ENCODE peak calls at places on chromosomes 4 and X, in seven cellular contexts. One of them, this sample, is unnamed.

GRCh38 chr4:6723851-6724250 is 7.9 kb downstream of the BLOC1S4 start:
- DNase-seq in thoracic aorta: no peak
- DNase-seq in activated CD8-positive, alpha-beta memory T cell treated with anti-CD3 and anti-CD28 coated beads for 48 hours: no peak
- DNase-seq in HFF-Myc: no peak
- DNase-seq in hypothalamus: no peak
- DNase-seq in adipocyte: no peak
- DNase-seq in G401: no peak
- DNase-seq in this sample: no peak

GRCh38 chr4:120299631-120300030 is 233.0 kb upstream of the MAD2L1 start:
- DNase-seq in HFF-Myc: no peak
- DNase-seq in G401: no peak
- DNase-seq in hypothalamus: no peak
- DNase-seq in activated CD8-positive, alpha-beta memory T cell treated with anti-CD3 and anti-CD28 coated beads for 48 hours: no peak
- DNase-seq in adipocyte: no peak
- DNase-seq in thoracic aorta: no peak
- DNase-seq in this sample: no peak

GRCh38 chrX:149513713-149514427 is 8.8 kb upstream of the IDS start:
- DNase-seq in thoracic aorta: no peak
- DNase-seq in G401: no peak
- DNase-seq in hypothalamus: no peak
- DNase-seq in HFF-Myc: no peak
- DNase-seq in adipocyte: no peak
- DNase-seq in activated CD8-positive, alpha-beta memory T cell treated with anti-CD3 and anti-CD28 coated beads for 48 hours: no peak
- DNase-seq in this sample: no peak

GRCh38 chrX:103063191-103063845 is 653 bp downstream of the BEX1 start:
- DNase-seq in G401: peak
- DNase-seq in HFF-Myc: peak
- DNase-seq in hypothalamus: no peak
- DNase-seq in adipocyte: peak
- DNase-seq in activated CD8-positive, alpha-beta memory T cell treated with anti-CD3 and anti-CD28 coated beads for 48 hours: no peak
- DNase-seq in thoracic aorta: no peak
- DNase-seq in this sample: peak

GRCh38 chr4:55030606-55031005 is 94.8 kb downstream of the KDR start:
- DNase-seq in thoracic aorta: no peak
- DNase-seq in activated CD8-positive, alpha-beta memory T cell treated with anti-CD3 and anti-CD28 coated beads for 48 hours: no peak
- DNase-seq in HFF-Myc: no peak
- DNase-seq in hypothalamus: no peak
- DNase-seq in G401: no peak
- DNase-seq in adipocyte: no peak
- DNase-seq in this sample: no peak

GRCh38 chr4:186151499-186151898 is 39.9 kb upstream of the CYP4V2 start:
- DNase-seq in G401: no peak
- DNase-seq in hypothalamus: no peak
- DNase-seq in adipocyte: no peak
- DNase-seq in thoracic aorta: no peak
- DNase-seq in activated CD8-positive, alpha-beta memory T cell treated with anti-CD3 and anti-CD28 coated beads for 48 hours: no peak
- DNase-seq in HFF-Myc: no peak
- DNase-seq in this sample: no peak

GRCh38 chr4:156255205-156255604 is 301.5 kb upstream of the CTSO start:
- DNase-seq in thoracic aorta: no peak
- DNase-seq in adipocyte: no peak
- DNase-seq in G401: no peak
- DNase-seq in hypothalamus: no peak
- DNase-seq in HFF-Myc: no peak
- DNase-seq in activated CD8-positive, alpha-beta memory T cell treated with anti-CD3 and anti-CD28 coated beads for 48 hours: no peak
- DNase-seq in this sample: no peak

GRCh38 chrX:132488819-132489255 is at the start of gene MBNL3:
- DNase-seq in G401: peak
- DNase-seq in hypothalamus: peak
- DNase-seq in activated CD8-positive, alpha-beta memory T cell treated with anti-CD3 and anti-CD28 coated beads for 48 hours: peak
- DNase-seq in adipocyte: peak
- DNase-seq in HFF-Myc: no peak
- DNase-seq in thoracic aorta: no peak
- DNase-seq in this sample: peak

GRCh38 chr4:178240891-178241290 is 798.7 kb upstream of the AGA start:
- DNase-seq in adipocyte: no peak
- DNase-seq in thoracic aorta: no peak
- DNase-seq in HFF-Myc: no peak
- DNase-seq in hypothalamus: no peak
- DNase-seq in activated CD8-positive, alpha-beta memory T cell treated with anti-CD3 and anti-CD28 coated beads for 48 hours: no peak
- DNase-seq in G401: no peak
- DNase-seq in this sample: no peak

GRCh38 chrX:118423558-118423957 is 72.1 kb upstream of the DOCK11 start:
- DNase-seq in adipocyte: no peak
- DNase-seq in hypothalamus: no peak
- DNase-seq in HFF-Myc: no peak
- DNase-seq in G401: no peak
- DNase-seq in thoracic aorta: no peak
- DNase-seq in activated CD8-positive, alpha-beta memory T cell treated with anti-CD3 and anti-CD28 coated beads for 48 hours: no peak
- DNase-seq in this sample: no peak

GRCh38 chr4:165839615-165840333 is 33.3 kb upstream of the TLL1 start:
- DNase-seq in hypothalamus: no peak
- DNase-seq in thoracic aorta: no peak
- DNase-seq in adipocyte: no peak
- DNase-seq in G401: no peak
- DNase-seq in HFF-Myc: no peak
- DNase-seq in activated CD8-positive, alpha-beta memory T cell treated with anti-CD3 and anti-CD28 coated beads for 48 hours: no peak
- DNase-seq in this sample: no peak

GRCh38 chr4:1497189-1497801 is 91.1 kb upstream of the NKX1-1 start:
- DNase-seq in activated CD8-positive, alpha-beta memory T cell treated with anti-CD3 and anti-CD28 coated beads for 48 hours: no peak
- DNase-seq in adipocyte: no peak
- DNase-seq in hypothalamus: no peak
- DNase-seq in thoracic aorta: no peak
- DNase-seq in G401: no peak
- DNase-seq in HFF-Myc: no peak
- DNase-seq in this sample: no peak

GRCh38 chr4:56755901-56756300 is 65.6 kb downstream of the SPINK2 start:
- DNase-seq in activated CD8-positive, alpha-beta memory T cell treated with anti-CD3 and anti-CD28 coated beads for 48 hours: no peak
- DNase-seq in thoracic aorta: no peak
- DNase-seq in hypothalamus: no peak
- DNase-seq in adipocyte: no peak
- DNase-seq in G401: no peak
- DNase-seq in HFF-Myc: no peak
- DNase-seq in this sample: no peak

GRCh38 chr4:10090467-10091250 is 25.9 kb downstream of the WDR1 start:
- DNase-seq in thoracic aorta: no peak
- DNase-seq in activated CD8-positive, alpha-beta memory T cell treated with anti-CD3 and anti-CD28 coated beads for 48 hours: no peak
- DNase-seq in G401: no peak
- DNase-seq in hypothalamus: no peak
- DNase-seq in HFF-Myc: no peak
- DNase-seq in adipocyte: no peak
- DNase-seq in this sample: no peak

GRCh38 chr4:20443406-20443805 is 191.7 kb downstream of the SLIT2 start:
- DNase-seq in adipocyte: no peak
- DNase-seq in activated CD8-positive, alpha-beta memory T cell treated with anti-CD3 and anti-CD28 coated beads for 48 hours: no peak
- DNase-seq in HFF-Myc: no peak
- DNase-seq in thoracic aorta: no peak
- DNase-seq in hypothalamus: no peak
- DNase-seq in G401: no peak
- DNase-seq in this sample: no peak

GRCh38 chr4:114717432-114717831 is 118.8 kb downstream of the UGT8 start:
- DNase-seq in activated CD8-positive, alpha-beta memory T cell treated with anti-CD3 and anti-CD28 coated beads for 48 hours: no peak
- DNase-seq in hypothalamus: no peak
- DNase-seq in G401: no peak
- DNase-seq in HFF-Myc: no peak
- DNase-seq in thoracic aorta: no peak
- DNase-seq in adipocyte: no peak
- DNase-seq in this sample: no peak

GRCh38 chr4:90580271-90580825 is 453.2 kb downstream of the CCSER1 start:
- DNase-seq in G401: peak
- DNase-seq in hypothalamus: no peak
- DNase-seq in adipocyte: no peak
- DNase-seq in thoracic aorta: no peak
- DNase-seq in HFF-Myc: no peak
- DNase-seq in activated CD8-positive, alpha-beta memory T cell treated with anti-CD3 and anti-CD28 coated beads for 48 hours: no peak
- DNase-seq in this sample: no peak

This sample was measured in mesothelial cell of epicardium.